ENCODE peak calls at places on chromosomes 3 and 15, in eight cellular contexts. One of them, this sample, is unnamed.

GRCh38 chr3:128872744-128873143 is 6.7 kb upstream of the ACAD9 start:
- ATAC-seq in heart left ventricle: no peak
- ATAC-seq in activated naive CD8-positive, alpha-beta T cell treated with anti-CD3 and anti-CD28 coated beads, Interleukin-2, amount 50 U/mL, for 24 hours: no peak
- ATAC-seq in esophagus mucosa: no peak
- ATAC-seq in gastroesophageal sphincter: no peak
- ATAC-seq in activated CD8-positive, alpha-beta memory T cell treated with anti-CD3 and anti-CD28 coated beads, Interleukin-2, amount 10 ng/mL, durations not matched to agents 7 days and 5 days: no peak
- ATAC-seq in thoracic aorta: no peak
- ATAC-seq in aorta: no peak
- ATAC-seq in this sample: no peak

GRCh38 chr15:38084289-38084688 is 149.8 kb downstream of the TMCO5A start:
- ATAC-seq in heart left ventricle: peak
- ATAC-seq in activated naive CD8-positive, alpha-beta T cell treated with anti-CD3 and anti-CD28 coated beads, Interleukin-2, amount 50 U/mL, for 24 hours: peak
- ATAC-seq in esophagus mucosa: peak
- ATAC-seq in gastroesophageal sphincter: no peak
- ATAC-seq in activated CD8-positive, alpha-beta memory T cell treated with anti-CD3 and anti-CD28 coated beads, Interleukin-2, amount 10 ng/mL, durations not matched to agents 7 days and 5 days: peak
- ATAC-seq in thoracic aorta: no peak
- ATAC-seq in aorta: no peak
- ATAC-seq in this sample: peak

GRCh38 chr3:634511-634910 is 437.9 kb downstream of the CHL1 start:
- ATAC-seq in heart left ventricle: no peak
- ATAC-seq in activated naive CD8-positive, alpha-beta T cell treated with anti-CD3 and anti-CD28 coated beads, Interleukin-2, amount 50 U/mL, for 24 hours: no peak
- ATAC-seq in esophagus mucosa: no peak
- ATAC-seq in gastroesophageal sphincter: no peak
- ATAC-seq in activated CD8-positive, alpha-beta memory T cell treated with anti-CD3 and anti-CD28 coated beads, Interleukin-2, amount 10 ng/mL, durations not matched to agents 7 days and 5 days: no peak
- ATAC-seq in thoracic aorta: no peak
- ATAC-seq in aorta: no peak
- ATAC-seq in this sample: no peak

GRCh38 chr3:119418091-119418512 is 45.3 kb downstream of the TMEM39A start:
- ATAC-seq in heart left ventricle: peak
- ATAC-seq in activated naive CD8-positive, alpha-beta T cell treated with anti-CD3 and anti-CD28 coated beads, Interleukin-2, amount 50 U/mL, for 24 hours: no peak
- ATAC-seq in esophagus mucosa: no peak
- ATAC-seq in gastroesophageal sphincter: no peak
- ATAC-seq in activated CD8-positive, alpha-beta memory T cell treated with anti-CD3 and anti-CD28 coated beads, Interleukin-2, amount 10 ng/mL, durations not matched to agents 7 days and 5 days: no peak
- ATAC-seq in thoracic aorta: no peak
- ATAC-seq in aorta: no peak
- ATAC-seq in this sample: no peak

GRCh38 chr15:32998182-32998581 is 196.3 kb downstream of the FMN1 start:
- ATAC-seq in heart left ventricle: no peak
- ATAC-seq in activated naive CD8-positive, alpha-beta T cell treated with anti-CD3 and anti-CD28 coated beads, Interleukin-2, amount 50 U/mL, for 24 hours: no peak
- ATAC-seq in esophagus mucosa: no peak
- ATAC-seq in gastroesophageal sphincter: no peak
- ATAC-seq in activated CD8-positive, alpha-beta memory T cell treated with anti-CD3 and anti-CD28 coated beads, Interleukin-2, amount 10 ng/mL, durations not matched to agents 7 days and 5 days: no peak
- ATAC-seq in thoracic aorta: no peak
- ATAC-seq in aorta: no peak
- ATAC-seq in this sample: no peak

GRCh38 chr3:30645077-30645476 is 38.7 kb downstream of the TGFBR2 start:
- ATAC-seq in heart left ventricle: no peak
- ATAC-seq in activated naive CD8-positive, alpha-beta T cell treated with anti-CD3 and anti-CD28 coated beads, Interleukin-2, amount 50 U/mL, for 24 hours: no peak
- ATAC-seq in esophagus mucosa: no peak
- ATAC-seq in gastroesophageal sphincter: no peak
- ATAC-seq in activated CD8-positive, alpha-beta memory T cell treated with anti-CD3 and anti-CD28 coated beads, Interleukin-2, amount 10 ng/mL, durations not matched to agents 7 days and 5 days: no peak
- ATAC-seq in thoracic aorta: no peak
- ATAC-seq in aorta: no peak
- ATAC-seq in this sample: peak

GRCh38 chr3:4656059-4656458 is 162.9 kb downstream of the ITPR1 start:
- ATAC-seq in heart left ventricle: peak
- ATAC-seq in activated naive CD8-positive, alpha-beta T cell treated with anti-CD3 and anti-CD28 coated beads, Interleukin-2, amount 50 U/mL, for 24 hours: no peak
- ATAC-seq in esophagus mucosa: peak
- ATAC-seq in gastroesophageal sphincter: peak
- ATAC-seq in activated CD8-positive, alpha-beta memory T cell treated with anti-CD3 and anti-CD28 coated beads, Interleukin-2, amount 10 ng/mL, durations not matched to agents 7 days and 5 days: no peak
- ATAC-seq in thoracic aorta: peak
- ATAC-seq in aorta: peak
- ATAC-seq in this sample: no peak

GRCh38 chr15:52537459-52537858 is 8.8 kb upstream of the MYO5A start:
- ATAC-seq in heart left ventricle: no peak
- ATAC-seq in activated naive CD8-positive, alpha-beta T cell treated with anti-CD3 and anti-CD28 coated beads, Interleukin-2, amount 50 U/mL, for 24 hours: no peak
- ATAC-seq in esophagus mucosa: no peak
- ATAC-seq in gastroesophageal sphincter: no peak
- ATAC-seq in activated CD8-positive, alpha-beta memory T cell treated with anti-CD3 and anti-CD28 coated beads, Interleukin-2, amount 10 ng/mL, durations not matched to agents 7 days and 5 days: no peak
- ATAC-seq in thoracic aorta: no peak
- ATAC-seq in aorta: no peak
- ATAC-seq in this sample: no peak

GRCh38 chr3:177109688-177110087 is 87.6 kb downstream of the TBL1XR1 start:
- ATAC-seq in heart left ventricle: peak
- ATAC-seq in activated naive CD8-positive, alpha-beta T cell treated with anti-CD3 and anti-CD28 coated beads, Interleukin-2, amount 50 U/mL, for 24 hours: no peak
- ATAC-seq in esophagus mucosa: no peak
- ATAC-seq in gastroesophageal sphincter: no peak
- ATAC-seq in activated CD8-positive, alpha-beta memory T cell treated with anti-CD3 and anti-CD28 coated beads, Interleukin-2, amount 10 ng/mL, durations not matched to agents 7 days and 5 days: no peak
- ATAC-seq in thoracic aorta: no peak
- ATAC-seq in aorta: no peak
- ATAC-seq in this sample: peak

GRCh38 chr3:111070772-111071256 is 802 bp upstream of the NECTIN3 start:
- ATAC-seq in heart left ventricle: peak
- ATAC-seq in activated naive CD8-positive, alpha-beta T cell treated with anti-CD3 and anti-CD28 coated beads, Interleukin-2, amount 50 U/mL, for 24 hours: no peak
- ATAC-seq in esophagus mucosa: peak
- ATAC-seq in gastroesophageal sphincter: peak
- ATAC-seq in activated CD8-positive, alpha-beta memory T cell treated with anti-CD3 and anti-CD28 coated beads, Interleukin-2, amount 10 ng/mL, durations not matched to agents 7 days and 5 days: no peak
- ATAC-seq in thoracic aorta: peak
- ATAC-seq in aorta: peak
- ATAC-seq in this sample: peak

GRCh38 chr15:71312194-71312708 is 197.0 kb downstream of the THSD4 start:
- ATAC-seq in heart left ventricle: no peak
- ATAC-seq in activated naive CD8-positive, alpha-beta T cell treated with anti-CD3 and anti-CD28 coated beads, Interleukin-2, amount 50 U/mL, for 24 hours: no peak
- ATAC-seq in esophagus mucosa: no peak
- ATAC-seq in gastroesophageal sphincter: no peak
- ATAC-seq in activated CD8-positive, alpha-beta memory T cell treated with anti-CD3 and anti-CD28 coated beads, Interleukin-2, amount 10 ng/mL, durations not matched to agents 7 days and 5 days: no peak
- ATAC-seq in thoracic aorta: no peak
- ATAC-seq in aorta: no peak
- ATAC-seq in this sample: no peak

GRCh38 chr15:67148196-67148701 is 82.8 kb downstream of the SMAD3 start:
- ATAC-seq in heart left ventricle: no peak
- ATAC-seq in activated naive CD8-positive, alpha-beta T cell treated with anti-CD3 and anti-CD28 coated beads, Interleukin-2, amount 50 U/mL, for 24 hours: no peak
- ATAC-seq in esophagus mucosa: peak
- ATAC-seq in gastroesophageal sphincter: no peak
- ATAC-seq in activated CD8-positive, alpha-beta memory T cell treated with anti-CD3 and anti-CD28 coated beads, Interleukin-2, amount 10 ng/mL, durations not matched to agents 7 days and 5 days: no peak
- ATAC-seq in thoracic aorta: no peak
- ATAC-seq in aorta: no peak
- ATAC-seq in this sample: no peak